ENCODE peak calls at places on chromosomes 4 and X, in ten cellular contexts. One of them, this sample, is unnamed.

GRCh38 chr4:113555868-113556267 is 205.7 kb downstream of the CAMK2D start:
- DNase-seq in heart right ventricle: peak; percentile 21
- DNase-seq in CD8-positive, alpha-beta T cell: no peak
- DNase-seq in GM23248: no peak
- DNase-seq in small intestine: peak; percentile 7
- DNase-seq in left lung: peak; percentile 44
- DNase-seq in left ventricle myocardium inferior: no peak
- DNase-seq in adipocyte: no peak
- DNase-seq in CD8-positive, alpha-beta memory T cell: no peak
- DNase-seq in uterus: no peak
- DNase-seq in this sample: no peak

GRCh38 chrX:104565791-104566687 is at the start of gene IL1RAPL2:
- DNase-seq in heart right ventricle: peak; percentile 16
- DNase-seq in CD8-positive, alpha-beta T cell: no peak
- DNase-seq in GM23248: peak; percentile 34
- DNase-seq in small intestine: peak; percentile 46
- DNase-seq in left lung: no peak
- DNase-seq in left ventricle myocardium inferior: no peak
- DNase-seq in adipocyte: peak; percentile 29
- DNase-seq in CD8-positive, alpha-beta memory T cell: no peak
- DNase-seq in uterus: no peak
- DNase-seq in this sample: no peak

GRCh38 chrX:18394477-18394876 is 30.9 kb upstream of the CDKL5 start:
- DNase-seq in heart right ventricle: no peak
- DNase-seq in CD8-positive, alpha-beta T cell: no peak
- DNase-seq in GM23248: no peak
- DNase-seq in small intestine: no peak
- DNase-seq in left lung: no peak
- DNase-seq in left ventricle myocardium inferior: no peak
- DNase-seq in adipocyte: no peak
- DNase-seq in CD8-positive, alpha-beta memory T cell: no peak
- DNase-seq in uterus: no peak
- DNase-seq in this sample: no peak

GRCh38 chr4:152273343-152273742 is 262.5 kb downstream of the FBXW7 start:
- DNase-seq in heart right ventricle: no peak
- DNase-seq in CD8-positive, alpha-beta T cell: no peak
- DNase-seq in GM23248: peak; percentile 80
- DNase-seq in small intestine: no peak
- DNase-seq in left lung: no peak
- DNase-seq in left ventricle myocardium inferior: no peak
- DNase-seq in adipocyte: peak; percentile 66
- DNase-seq in CD8-positive, alpha-beta memory T cell: no peak
- DNase-seq in uterus: no peak
- DNase-seq in this sample: no peak

GRCh38 chr4:76341063-76341462 is 34.5 kb downstream of the STBD1 start:
- DNase-seq in heart right ventricle: no peak
- DNase-seq in CD8-positive, alpha-beta T cell: no peak
- DNase-seq in GM23248: peak; percentile 78
- DNase-seq in small intestine: peak; percentile 43
- DNase-seq in left lung: no peak
- DNase-seq in left ventricle myocardium inferior: no peak
- DNase-seq in adipocyte: peak; percentile 68
- DNase-seq in CD8-positive, alpha-beta memory T cell: no peak
- DNase-seq in uterus: no peak
- DNase-seq in this sample: no peak

GRCh38 chr4:23962462-23962861 is 72.6 kb upstream of the PPARGC1A start:
- DNase-seq in heart right ventricle: no peak
- DNase-seq in CD8-positive, alpha-beta T cell: no peak
- DNase-seq in GM23248: no peak
- DNase-seq in small intestine: no peak
- DNase-seq in left lung: no peak
- DNase-seq in left ventricle myocardium inferior: no peak
- DNase-seq in adipocyte: no peak
- DNase-seq in CD8-positive, alpha-beta memory T cell: no peak
- DNase-seq in uterus: no peak
- DNase-seq in this sample: no peak

GRCh38 chrX:45508459-45508858 is 307.8 kb upstream of the DIPK2B start:
- DNase-seq in heart right ventricle: no peak
- DNase-seq in CD8-positive, alpha-beta T cell: no peak
- DNase-seq in GM23248: no peak
- DNase-seq in small intestine: no peak
- DNase-seq in left lung: no peak
- DNase-seq in left ventricle myocardium inferior: no peak
- DNase-seq in adipocyte: no peak
- DNase-seq in CD8-positive, alpha-beta memory T cell: no peak
- DNase-seq in uterus: no peak
- DNase-seq in this sample: no peak

GRCh38 chrX:928606-929005 is 283.8 kb downstream of the CRLF2 start:
- DNase-seq in heart right ventricle: no peak
- DNase-seq in CD8-positive, alpha-beta T cell: no peak
- DNase-seq in GM23248: no peak
- DNase-seq in small intestine: no peak
- DNase-seq in left lung: no peak
- DNase-seq in left ventricle myocardium inferior: no peak
- DNase-seq in adipocyte: no peak
- DNase-seq in CD8-positive, alpha-beta memory T cell: no peak
- DNase-seq in uterus: no peak
- DNase-seq in this sample: no peak

GRCh38 chr4:140308366-140309123 is 64.9 kb upstream of the SCOC start:
- DNase-seq in heart right ventricle: peak; percentile 64
- DNase-seq in CD8-positive, alpha-beta T cell: no peak
- DNase-seq in GM23248: peak; percentile 100
- DNase-seq in small intestine: no peak
- DNase-seq in left lung: peak; percentile 42
- DNase-seq in left ventricle myocardium inferior: peak; percentile 66
- DNase-seq in adipocyte: peak; percentile 85
- DNase-seq in CD8-positive, alpha-beta memory T cell: no peak
- DNase-seq in uterus: peak; percentile 69
- DNase-seq in this sample: peak; percentile 65

DNA sequence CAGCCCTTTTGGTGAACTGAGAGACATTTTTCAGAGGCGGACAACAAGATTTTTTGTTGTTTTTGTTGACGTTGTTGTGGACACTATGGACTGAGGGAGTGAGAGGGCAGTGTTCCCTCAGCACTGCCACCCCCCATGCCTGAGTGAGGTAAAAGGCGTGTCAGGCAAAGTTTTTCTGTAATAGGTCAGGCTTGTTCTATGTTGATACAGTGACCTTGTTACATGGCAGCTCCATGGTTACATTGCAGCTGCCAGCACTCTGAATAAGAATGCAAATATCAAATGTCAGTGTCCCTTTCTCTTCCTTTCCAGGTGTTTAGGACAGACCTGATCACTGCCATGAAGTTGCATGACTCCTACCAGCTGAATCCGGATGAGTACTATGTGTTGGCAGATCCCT is 36.6 kb downstream of the JADE1 start:
- DNase-seq in heart right ventricle: no peak
- DNase-seq in CD8-positive, alpha-beta T cell: no peak
- DNase-seq in GM23248: no peak
- DNase-seq in small intestine: no peak
- DNase-seq in left lung: no peak
- DNase-seq in left ventricle myocardium inferior: no peak
- DNase-seq in adipocyte: no peak
- DNase-seq in CD8-positive, alpha-beta memory T cell: no peak
- DNase-seq in uterus: no peak
- DNase-seq in this sample: no peak
- H3K36me3 ChIP-seq in heart right ventricle: peaks cover 56% of the 10 kb centered on the region
- H3K36me3 ChIP-seq in CD8-positive, alpha-beta T cell: peaks cover 44% of the 10 kb centered on the region
- H3K36me3 ChIP-seq in GM23248: peaks cover 70% of the 10 kb centered on the region
- H3K36me3 ChIP-seq in small intestine: peaks cover 14% of the 10 kb centered on the region
- H3K36me3 ChIP-seq in left lung: peaks cover 65% of the 10 kb centered on the region
- H3K36me3 ChIP-seq in left ventricle myocardium inferior: peaks cover 77% of the 10 kb centered on the region
- H3K36me3 ChIP-seq in adipocyte: peaks cover 90% of the 10 kb centered on the region
- H3K36me3 ChIP-seq in CD8-positive, alpha-beta memory T cell: peaks cover 58% of the 10 kb centered on the region
- H3K36me3 ChIP-seq in uterus: no peaks in the 10 kb centered on the region
- H3K36me3 ChIP-seq in this sample: peaks cover 65% of the 10 kb centered on the region

GRCh38 chrX:15864629-15865028 is 10.0 kb upstream of the AP1S2 start:
- DNase-seq in heart right ventricle: no peak
- DNase-seq in CD8-positive, alpha-beta T cell: no peak
- DNase-seq in GM23248: peak; percentile 33
- DNase-seq in small intestine: no peak
- DNase-seq in left lung: no peak
- DNase-seq in left ventricle myocardium inferior: no peak
- DNase-seq in adipocyte: no peak
- DNase-seq in CD8-positive, alpha-beta memory T cell: no peak
- DNase-seq in uterus: no peak
- DNase-seq in this sample: no peak
- H3K36me3 ChIP-seq in heart right ventricle: no peaks in the 10 kb centered on the region
- H3K36me3 ChIP-seq in CD8-positive, alpha-beta T cell: no peaks in the 10 kb centered on the region
- H3K36me3 ChIP-seq in GM23248: no peaks in the 10 kb centered on the region
- H3K36me3 ChIP-seq in small intestine: no peaks in the 10 kb centered on the region
- H3K36me3 ChIP-seq in left lung: no peaks in the 10 kb centered on the region
- H3K36me3 ChIP-seq in left ventricle myocardium inferior: no peaks in the 10 kb centered on the region
- H3K36me3 ChIP-seq in adipocyte: no peaks in the 10 kb centered on the region
- H3K36me3 ChIP-seq in CD8-positive, alpha-beta memory T cell: no peaks in the 10 kb centered on the region
- H3K36me3 ChIP-seq in uterus: no peaks in the 10 kb centered on the region
- H3K36me3 ChIP-seq in this sample: no peaks in the 10 kb centered on the region

GRCh38 chr4:48489683-48490011 is 405 bp upstream of the ZAR1 start:
- DNase-seq in heart right ventricle: no peak
- DNase-seq in CD8-positive, alpha-beta T cell: no peak
- DNase-seq in GM23248: no peak
- DNase-seq in small intestine: no peak
- DNase-seq in left lung: no peak
- DNase-seq in left ventricle myocardium inferior: no peak
- DNase-seq in adipocyte: no peak
- DNase-seq in CD8-positive, alpha-beta memory T cell: no peak
- DNase-seq in uterus: no peak
- DNase-seq in this sample: no peak

GRCh38 chr4:48490012-48490679 is at the start of gene ZAR1:
- DNase-seq in heart right ventricle: peak; percentile 17
- DNase-seq in CD8-positive, alpha-beta T cell: no peak
- DNase-seq in GM23248: peak; percentile 20
- DNase-seq in small intestine: no peak
- DNase-seq in left lung: no peak
- DNase-seq in left ventricle myocardium inferior: no peak
- DNase-seq in adipocyte: no peak
- DNase-seq in CD8-positive, alpha-beta memory T cell: no peak
- DNase-seq in uterus: no peak
- DNase-seq in this sample: no peak

GRCh38 chr4:48493485-48494100 is 3.5 kb downstream of the ZAR1 start:
- DNase-seq in heart right ventricle: no peak
- DNase-seq in CD8-positive, alpha-beta T cell: no peak
- DNase-seq in GM23248: no peak
- DNase-seq in small intestine: no peak
- DNase-seq in left lung: no peak
- DNase-seq in left ventricle myocardium inferior: no peak
- DNase-seq in adipocyte: peak; percentile 57
- DNase-seq in CD8-positive, alpha-beta memory T cell: no peak
- DNase-seq in uterus: no peak
- DNase-seq in this sample: no peak

GRCh38 chr4:48490680-48491513 is 845 bp downstream of the ZAR1 start:
- DNase-seq in heart right ventricle: no peak
- DNase-seq in CD8-positive, alpha-beta T cell: no peak
- DNase-seq in GM23248: no peak
- DNase-seq in small intestine: peak; percentile 16
- DNase-seq in left lung: no peak
- DNase-seq in left ventricle myocardium inferior: no peak
- DNase-seq in adipocyte: no peak
- DNase-seq in CD8-positive, alpha-beta memory T cell: no peak
- DNase-seq in uterus: no peak
- DNase-seq in this sample: no peak

DNA sequence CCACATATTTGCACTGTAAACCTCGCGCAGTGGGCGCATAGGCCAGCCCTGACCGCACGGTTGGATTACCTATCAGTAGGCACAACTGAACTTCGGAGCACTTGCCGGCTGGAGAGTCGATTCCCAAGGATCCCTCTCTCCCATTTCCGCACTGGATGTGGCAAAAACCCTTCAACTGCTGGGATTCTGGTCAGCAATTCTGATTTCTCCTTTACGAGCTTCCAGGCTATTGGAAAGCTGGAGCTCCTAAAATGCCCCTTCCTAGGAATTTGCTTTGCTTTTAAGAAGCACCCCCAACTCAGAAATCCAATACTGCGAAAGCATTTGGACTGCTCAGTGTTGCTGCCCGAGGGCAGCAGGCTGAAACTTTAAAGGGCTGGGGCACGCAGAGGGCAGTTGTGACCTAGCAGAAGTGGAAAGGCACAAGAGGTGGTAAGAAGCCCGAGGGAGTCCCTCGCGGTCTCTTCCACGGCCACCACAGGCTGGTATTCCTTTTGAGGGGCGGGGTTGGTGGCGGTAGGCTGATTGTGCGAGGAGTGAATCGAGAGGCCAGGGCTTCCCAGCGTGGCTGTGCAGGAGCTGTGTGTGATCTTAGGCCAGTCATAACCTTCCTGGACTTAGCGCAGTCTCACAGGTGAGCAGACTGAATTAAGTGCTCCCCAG is 1.6 kb downstream of the ZAR1 start:
- DNase-seq in heart right ventricle: no peak
- DNase-seq in CD8-positive, alpha-beta T cell: no peak
- DNase-seq in GM23248: no peak
- DNase-seq in small intestine: no peak
- DNase-seq in left lung: no peak
- DNase-seq in left ventricle myocardium inferior: no peak
- DNase-seq in adipocyte: no peak
- DNase-seq in CD8-positive, alpha-beta memory T cell: no peak
- DNase-seq in uterus: no peak
- DNase-seq in this sample: no peak
- H3K36me3 ChIP-seq in heart right ventricle: no peaks in the 10 kb centered on the region
- H3K36me3 ChIP-seq in CD8-positive, alpha-beta T cell: no peaks in the 10 kb centered on the region
- H3K36me3 ChIP-seq in GM23248: no peaks in the 10 kb centered on the region
- H3K36me3 ChIP-seq in small intestine: no peaks in the 10 kb centered on the region
- H3K36me3 ChIP-seq in left lung: peaks cover 2% of the 10 kb centered on the region
- H3K36me3 ChIP-seq in left ventricle myocardium inferior: no peaks in the 10 kb centered on the region
- H3K36me3 ChIP-seq in adipocyte: no peaks in the 10 kb centered on the region
- H3K36me3 ChIP-seq in CD8-positive, alpha-beta memory T cell: no peaks in the 10 kb centered on the region
- H3K36me3 ChIP-seq in uterus: no peaks in the 10 kb centered on the region
- H3K36me3 ChIP-seq in this sample: no peaks in the 10 kb centered on the region

GRCh38 chrX:132068405-132068804 is 45.3 kb downstream of the STK26 start:
- DNase-seq in heart right ventricle: no peak
- DNase-seq in CD8-positive, alpha-beta T cell: no peak
- DNase-seq in GM23248: no peak
- DNase-seq in small intestine: no peak
- DNase-seq in left lung: no peak
- DNase-seq in left ventricle myocardium inferior: no peak
- DNase-seq in adipocyte: no peak
- DNase-seq in CD8-positive, alpha-beta memory T cell: no peak
- DNase-seq in uterus: no peak
- DNase-seq in this sample: no peak

DNA sequence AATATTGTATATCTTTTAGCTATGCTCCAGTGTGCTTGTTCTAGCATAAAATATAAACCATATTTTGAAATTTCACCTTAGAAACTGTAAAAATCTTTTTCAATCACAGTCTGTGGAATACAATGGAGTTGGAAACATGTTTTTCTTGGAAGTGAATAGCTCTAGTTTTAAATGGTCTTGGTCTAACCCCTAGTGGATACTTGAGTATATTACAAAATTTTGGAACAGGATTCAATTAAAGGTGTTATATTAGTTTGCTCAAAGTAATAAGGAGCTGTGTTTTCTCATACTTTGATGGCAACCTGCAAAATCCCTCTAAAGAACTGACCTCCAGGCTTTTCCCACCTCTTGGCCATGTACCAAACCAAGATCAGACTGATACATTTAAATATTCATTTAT is 48.2 kb downstream of the STK26 start:
- DNase-seq in heart right ventricle: no peak
- DNase-seq in CD8-positive, alpha-beta T cell: no peak
- DNase-seq in GM23248: peak; percentile 26
- DNase-seq in small intestine: peak; percentile 1
- DNase-seq in left lung: no peak
- DNase-seq in left ventricle myocardium inferior: no peak
- DNase-seq in adipocyte: peak; percentile 54
- DNase-seq in CD8-positive, alpha-beta memory T cell: no peak
- DNase-seq in uterus: no peak
- DNase-seq in this sample: no peak
- H3K36me3 ChIP-seq in heart right ventricle: no peaks in the 10 kb centered on the region
- H3K36me3 ChIP-seq in CD8-positive, alpha-beta T cell: no peaks in the 10 kb centered on the region
- H3K36me3 ChIP-seq in GM23248: no peaks in the 10 kb centered on the region
- H3K36me3 ChIP-seq in small intestine: no peaks in the 10 kb centered on the region
- H3K36me3 ChIP-seq in left lung: peaks cover 7% of the 10 kb centered on the region
- H3K36me3 ChIP-seq in left ventricle myocardium inferior: no peaks in the 10 kb centered on the region
- H3K36me3 ChIP-seq in adipocyte: no peaks in the 10 kb centered on the region
- H3K36me3 ChIP-seq in CD8-positive, alpha-beta memory T cell: no peaks in the 10 kb centered on the region
- H3K36me3 ChIP-seq in uterus: no peaks in the 10 kb centered on the region
- H3K36me3 ChIP-seq in this sample: no peaks in the 10 kb centered on the region